ENCODE peak calls at places on chromosomes 13 and 19, in four cellular contexts. J is body of pancreas, A is tibial nerve, R is H54. I is an unnamed sample.

GRCh38 chr13:99953138-99953755 is 18.3 kb downstream of the ZIC5 start:
- DNase-seq in J (no peak), R (no peak), A (no peak), I (no peak)

GRCh38 chr19:12652219-12652618 is 14.3 kb downstream of the MAN2B1 start:
- DNase-seq in R (no peak), A (no peak), J (no peak), I (peak)

GRCh38 chr19:29677001-29677781 is 11.9 kb downstream of the PLEKHF1 start:
- DNase-seq in R (no peak), J (no peak), A (no peak), I (no peak)

GRCh38 chr13:73610799-73611592 is 523.2 kb downstream of the KLF12 start:
- DNase-seq in A (no peak), J (no peak), R (no peak), I (no peak)

GRCh38 chr13:43304449-43304848 is 281.1 kb downstream of the DNAJC15 start:
- DNase-seq in A (no peak), J (no peak), R (no peak), I (no peak)

GRCh38 chr19:42683917-42684513 is 56.3 kb downstream of the PSG3 start:
- DNase-seq in J (no peak), A (no peak), R (no peak), I (peak)

GRCh38 chr19:38175422-38175821 is 48.6 kb downstream of the DPF1 start:
- DNase-seq in J (no peak), A (no peak), R (no peak), I (no peak)

GRCh38 chr19:43699506-43700367 is 16.1 kb upstream of the IRGC start:
- DNase-seq in R (no peak), A (no peak), J (peak), I (no peak)

GRCh38 chr19:47663911-47664771 is 49.1 kb upstream of the EHD2 start:
- DNase-seq in A (peak), R (peak), J (peak), I (no peak)

GRCh38 chr19:1112254-1113208 is 8.7 kb downstream of the GPX4 start:
- DNase-seq in R (no peak), A (peak), J (no peak), I (no peak)

GRCh38 chr19:50496189-50497029 is 14.6 kb downstream of the JOSD2 start:
- DNase-seq in A (no peak), J (peak), R (peak), I (no peak)

GRCh38 chr19:1773173-1773572 is 19.9 kb downstream of the ONECUT3 start:
- DNase-seq in J (no peak), R (peak), A (no peak), I (no peak)

GRCh38 chr13:29955137-29955650 is 104.8 kb upstream of the UBL3 start:
- DNase-seq in R (no peak), A (no peak), J (no peak), I (no peak)

DNA sequence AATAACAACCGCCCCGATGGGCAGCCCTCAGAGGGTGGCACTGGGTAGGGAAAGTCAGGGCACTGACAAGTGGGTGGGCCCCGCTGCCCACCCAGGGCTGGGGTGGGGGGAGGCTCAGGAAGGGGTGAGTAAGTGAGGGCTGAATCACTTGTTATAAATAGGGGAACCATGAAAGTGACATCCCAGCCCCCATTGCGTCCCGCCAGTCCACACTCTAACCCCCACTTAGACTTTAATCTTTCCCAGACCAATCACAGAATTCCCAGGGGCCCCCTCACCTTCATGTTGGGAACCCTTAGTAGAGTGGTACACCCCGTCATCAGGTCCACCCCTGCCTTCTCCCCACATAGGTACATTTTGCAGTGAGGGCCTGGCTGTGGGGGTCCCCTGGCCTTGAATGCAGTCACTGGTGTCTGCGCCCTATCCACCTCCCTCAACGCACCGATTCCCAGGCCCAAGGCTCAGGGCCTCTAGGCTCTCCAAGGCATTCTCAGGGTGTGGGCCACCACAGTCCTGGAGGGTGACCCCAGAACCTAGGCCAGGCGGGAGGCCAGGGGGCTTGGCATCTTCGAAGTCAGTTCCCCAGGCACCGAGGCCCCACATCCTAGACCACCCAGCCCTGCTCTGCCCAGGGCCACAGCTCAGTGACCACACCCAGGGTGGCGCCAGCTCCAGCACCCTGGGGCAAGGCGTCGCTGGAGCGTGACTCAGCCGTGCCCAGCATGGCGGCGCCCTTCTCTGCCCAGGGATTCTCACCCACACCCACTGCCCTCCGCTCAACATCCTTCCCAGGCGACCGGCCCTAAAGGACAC is 36.8 kb upstream of the NANOS3 start:
- DNase-seq in J (no peak), A (no peak), R (peak), I (peak)
- TF ChIP-seq POLR2A in J (no peak), A (no peak), R (peak), I (peak)

DNA sequence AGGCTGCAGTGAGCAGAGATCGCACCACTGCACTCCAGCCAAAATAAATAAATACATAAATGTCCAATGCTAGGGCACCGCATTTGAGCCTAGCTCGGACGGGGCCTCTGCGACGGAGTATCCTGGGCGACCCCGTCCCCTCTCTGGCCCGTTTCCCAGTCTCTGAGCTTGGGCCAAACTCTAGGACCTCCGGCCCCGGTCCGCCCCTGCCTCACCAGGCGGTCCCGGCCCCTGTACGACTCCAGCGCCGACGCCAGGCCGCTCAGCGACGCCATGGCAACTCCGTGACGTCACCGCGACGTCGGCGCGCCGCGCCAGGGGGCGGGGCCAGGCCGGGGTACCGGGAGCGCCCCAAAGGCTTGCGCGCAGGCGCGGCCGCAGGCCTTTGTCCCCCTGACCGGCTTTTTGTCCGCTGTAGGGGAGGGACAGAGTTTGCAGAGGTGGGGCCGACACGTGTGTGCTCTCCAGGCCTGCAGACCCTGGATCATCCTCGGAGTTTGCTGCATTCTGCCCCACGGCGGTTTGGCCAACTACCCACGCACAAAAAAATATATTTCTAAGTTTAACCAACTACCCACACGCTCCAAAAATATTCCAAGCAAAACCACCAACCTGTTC is at the start of gene PEX11G:
- DNase-seq in A (peak), J (peak), R (peak), I (peak)
- TF ChIP-seq POLR2A in A (peak), J (peak), R (peak), I (peak)

GRCh38 chr19:41218615-41219507 is at the start of gene AXL:
- DNase-seq in A (peak), J (peak), R (peak), I (no peak)

GRCh38 chr19:41218249-41218614 is 791 bp upstream of the AXL start:
- DNase-seq in R (no peak), A (no peak), J (no peak), I (no peak)

GRCh38 chr19:41217741-41218140 is 1.3 kb upstream of the AXL start:
- DNase-seq in J (no peak), A (no peak), R (no peak), I (no peak)

GRCh38 chr19:41219924-41220567 is 1.0 kb downstream of the AXL start:
- DNase-seq in R (no peak), A (peak), J (peak), I (no peak)

DNA sequence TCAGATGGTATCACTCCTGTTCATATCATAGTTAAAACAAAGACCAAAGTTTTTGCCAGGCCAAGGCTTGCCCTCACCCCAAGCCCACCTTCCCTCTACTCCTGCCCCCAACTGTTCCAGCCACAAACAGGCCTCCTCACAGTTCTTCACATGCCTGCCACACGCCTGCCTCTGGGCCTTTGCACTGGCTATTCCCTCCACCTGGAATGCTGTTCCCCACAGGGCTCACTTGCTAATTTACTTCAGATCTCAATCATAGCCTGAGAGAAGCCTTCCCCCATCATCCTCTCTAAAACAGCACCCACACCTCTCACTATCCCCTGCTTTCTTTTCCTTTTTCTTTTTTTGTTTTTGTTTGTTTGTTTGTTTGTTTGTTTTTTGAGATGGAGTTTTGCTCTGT is 4.9 kb upstream of the AXL start:
- DNase-seq in R (no peak), A (no peak), J (no peak), I (no peak)
- TF ChIP-seq POLR2A in R (no peak), A (no peak), J (no peak), I (no peak)

GRCh38 chr13:36374063-36374462 is 27.9 kb upstream of the SPART start:
- DNase-seq in J (no peak), A (no peak), R (no peak), I (no peak)
- TF ChIP-seq POLR2A in J (no peak), A (no peak), R (no peak), I (no peak)

GRCh38 chr13:48028066-48028465 is 9.5 kb upstream of the NUDT15 start:
- DNase-seq in J (no peak), A (no peak), R (no peak), I (no peak)
- TF ChIP-seq POLR2A in J (no peak), A (no peak), R (no peak), I (no peak)

I was measured in erythroblast.